ENCODE peak calls at places on chromosomes 4 and X, in seven cellular contexts. E is heart right ventricle, R is T-cell, C is ureter, I is GM04503, Q is mesenteric fat pad, X is stomach. U is an unnamed sample.

GRCh38 chr4:145061325-145061920 is 36.6 kb downstream of the ANAPC10 start:
- DNase-seq in E (no peak), R (no peak), C (no peak), I (no peak), Q (no peak), X (no peak), U (no peak)

GRCh38 chrX:44244008-44244407 is 99.5 kb downstream of the EFHC2 start:
- DNase-seq in E (no peak), R (no peak), C (no peak), I (no peak), Q (no peak), X (no peak), U (no peak)

GRCh38 chrX:48664156-48664555 is 19.4 kb upstream of the WAS start:
- DNase-seq in E (no peak), R (no peak), C (no peak), I (no peak), Q (no peak), X (no peak), U (no peak)

GRCh38 chr4:54961357-54961975 is 163.9 kb downstream of the KDR start:
- DNase-seq in E (no peak), R (no peak), C (no peak), I (no peak), Q (no peak), X (no peak), U (no peak)

GRCh38 chr4:107050525-107051135 is 14.5 kb upstream of the DKK2 start:
- DNase-seq in E (no peak), R (no peak), C (no peak), I (no peak), Q (no peak), X (no peak), U (no peak)

GRCh38 chrX:136159615-136160025 is 12.3 kb downstream of the FHL1 start:
- DNase-seq in E (no peak), R (no peak), C (no peak), I (no peak), Q (no peak), X (no peak), U (no peak)

GRCh38 chrX:151982217-151982616 is 7.7 kb upstream of the GABRE start:
- DNase-seq in E (no peak), R (no peak), C (no peak), I (peak), Q (no peak), X (no peak), U (no peak)

GRCh38 chrX:19899234-19899788 is 11.9 kb upstream of the SH3KBP1 start:
- DNase-seq in E (no peak), R (no peak), C (no peak), I (no peak), Q (no peak), X (no peak), U (no peak)

GRCh38 chr4:7051144-7051495 is 7.9 kb downstream of the TADA2B start:
- DNase-seq in E (no peak), R (no peak), C (no peak), I (no peak), Q (no peak), X (no peak), U (no peak)

GRCh38 chrX:65608021-65608420 is 59.4 kb upstream of the MSN start:
- DNase-seq in E (no peak), R (no peak), C (no peak), I (no peak), Q (no peak), X (no peak), U (no peak)

GRCh38 chr4:52780627-52781354 is 29.6 kb upstream of the ERVMER34-1 start:
- DNase-seq in E (no peak), R (no peak), C (no peak), I (no peak), Q (no peak), X (no peak), U (no peak)

GRCh38 chr4:80492761-80493160 is 157.2 kb downstream of the CFAP299 start:
- DNase-seq in E (no peak), R (peak), C (peak), I (no peak), Q (no peak), X (peak), U (no peak)

GRCh38 chr4:108029731-108030130 is 40.0 kb downstream of the HADH start:
- DNase-seq in E (no peak), R (no peak), C (no peak), I (no peak), Q (no peak), X (no peak), U (no peak)

GRCh38 chr4:87406462-87406861 is 15.5 kb upstream of the HSD17B11 start:
- DNase-seq in E (no peak), R (no peak), C (no peak), I (no peak), Q (no peak), X (no peak), U (no peak)

GRCh38 chrX:120308558-120308957 is 2.7 kb downstream of the TMEM255A start:
- DNase-seq in E (peak), R (no peak), C (no peak), I (no peak), Q (no peak), X (no peak), U (no peak)

GRCh38 chr4:166675411-166675810 is 558.9 kb downstream of the SPOCK3 start:
- DNase-seq in E (no peak), R (no peak), C (no peak), I (no peak), Q (no peak), X (no peak), U (no peak)

GRCh38 chrX:46408553-46409407 is 136.4 kb downstream of the ZNF674 start:
- DNase-seq in E (peak), R (peak), C (peak), I (no peak), Q (no peak), X (peak), U (peak)

GRCh38 chr4:66930216-66930615 is 615.1 kb downstream of the CENPC start:
- DNase-seq in E (no peak), R (no peak), C (no peak), I (no peak), Q (no peak), X (no peak), U (no peak)

GRCh38 chr4:80268081-80268823 is 1.8 kb downstream of the FGF5 start:
- DNase-seq in E (no peak), R (no peak), C (no peak), I (no peak), Q (no peak), X (no peak), U (no peak)

GRCh38 chr4:1767770-1768366 is 25.2 kb upstream of the FGFR3 start:
- DNase-seq in E (no peak), R (peak), C (no peak), I (no peak), Q (no peak), X (peak), U (peak)

GRCh38 chrX:49108641-49109040 is 14.9 kb downstream of the GPKOW start:
- DNase-seq in E (no peak), R (no peak), C (no peak), I (no peak), Q (no peak), X (no peak), U (no peak)

GRCh38 chr4:665751-666435 is 8.2 kb downstream of the ATP5ME start:
- DNase-seq in E (no peak), R (no peak), C (no peak), I (no peak), Q (no peak), X (no peak), U (no peak)

GRCh38 chr4:157204634-157205244 is 15.8 kb upstream of the GRIA2 start:
- DNase-seq in E (peak), R (no peak), C (no peak), I (no peak), Q (no peak), X (no peak), U (no peak)

GRCh38 chr4:110486226-110486625 is 10.3 kb downstream of the ENPEP start:
- DNase-seq in E (no peak), R (no peak), C (no peak), I (no peak), Q (no peak), X (no peak), U (no peak)

GRCh38 chr4:25567253-25567652 is 88.4 kb upstream of the SLC34A2 start:
- DNase-seq in E (no peak), R (no peak), C (no peak), I (no peak), Q (no peak), X (no peak), U (no peak)

GRCh38 chr4:158530391-158530790 is 8.7 kb downstream of the RXFP1 start:
- DNase-seq in E (no peak), R (no peak), C (no peak), I (no peak), Q (no peak), X (no peak), U (no peak)

GRCh38 chrX:23904096-23904495 is 3.6 kb downstream of the APOO start:
- DNase-seq in E (no peak), R (no peak), C (no peak), I (no peak), Q (no peak), X (no peak), U (no peak)

GRCh38 chr4:174260099-174260498 is 23.4 kb downstream of the FBXO8 start:
- DNase-seq in E (no peak), R (no peak), C (no peak), I (no peak), Q (no peak), X (no peak), U (no peak)

GRCh38 chr4:128604840-128605239 is 204.7 kb upstream of the JADE1 start:
- DNase-seq in E (no peak), R (no peak), C (no peak), I (no peak), Q (no peak), X (no peak), U (no peak)

GRCh38 chrX:47566841-47567240 is 5.8 kb downstream of the ARAF start:
- DNase-seq in E (no peak), R (no peak), C (no peak), I (no peak), Q (no peak), X (no peak), U (no peak)